ENCODE peak calls at places on chromosome 16, in seven cellular contexts. V is T-helper 2 cell, X is SK-N-SH, W is AG08395, G is EL, F is IMR-90, T is NCI-H2081. J is an unnamed sample.

GRCh38 chr16:57986196-57986595 is 14.3 kb downstream of the ZNF319 start:
- DNase-seq in G (no peak), W (no peak), F (no peak), X (no peak), V (no peak), T (no peak), J (no peak)

GRCh38 chr16:10312023-10312422 is 73.8 kb upstream of the ATF7IP2 start:
- DNase-seq in T (no peak), F (no peak), X (no peak), V (no peak), G (no peak), W (no peak), J (no peak)

GRCh38 chr16:81695431-81695890 is 83.6 kb upstream of the PLCG2 start:
- DNase-seq in F (peak), W (no peak), V (no peak), X (no peak), G (no peak), T (no peak), J (no peak)

GRCh38 chr16:16041196-16041892 is 91.9 kb downstream of the ABCC1 start:
- DNase-seq in F (no peak), W (no peak), X (no peak), G (no peak), V (no peak), T (no peak), J (no peak)

GRCh38 chr16:87695534-87695933 is 70.3 kb downstream of the KLHDC4 start:
- DNase-seq in G (no peak), X (no peak), T (no peak), W (no peak), F (no peak), V (no peak), J (no peak)

GRCh38 chr16:10584956-10585561 is 4.7 kb upstream of the EMP2 start:
- DNase-seq in G (peak), F (peak), W (peak), X (no peak), V (no peak), T (no peak), J (peak)

GRCh38 chr16:67148656-67149275 is 2.0 kb downstream of the B3GNT9 start:
- DNase-seq in V (no peak), W (no peak), G (no peak), X (no peak), T (no peak), F (no peak), J (no peak)

GRCh38 chr16:88596477-88596876 is 26.3 kb downstream of the ZC3H18 start:
- DNase-seq in X (no peak), G (no peak), W (no peak), T (no peak), V (no peak), F (no peak), J (no peak)

GRCh38 chr16:10950393-10950792 is 6.0 kb downstream of the CLEC16A start:
- DNase-seq in W (no peak), V (no peak), G (peak), X (no peak), F (no peak), T (no peak), J (no peak)

GRCh38 chr16:2206780-2207433 is 1.7 kb downstream of the MLST8 start:
- DNase-seq in T (no peak), G (no peak), V (no peak), W (no peak), X (no peak), F (no peak), J (no peak)

GRCh38 chr16:2205967-2206313 is 686 bp downstream of the MLST8 start:
- DNase-seq in G (no peak), V (no peak), W (no peak), F (no peak), X (peak), T (no peak), J (no peak)

GRCh38 chr16:62805221-62805857 is 769.1 kb upstream of the CDH8 start:
- DNase-seq in F (no peak), V (no peak), W (no peak), G (no peak), T (no peak), X (no peak), J (no peak)

GRCh38 chr16:84947022-84947421 is 64.3 kb downstream of the ZDHHC7 start:
- DNase-seq in V (no peak), X (no peak), T (no peak), W (no peak), G (no peak), F (no peak), J (no peak)

GRCh38 chr16:23244122-23244521 is 58.0 kb upstream of the SCNN1B start:
- DNase-seq in W (no peak), T (no peak), G (no peak), V (no peak), F (no peak), X (no peak), J (no peak)

GRCh38 chr16:75236232-75236631 is 15.2 kb downstream of the BCAR1 start:
- DNase-seq in V (no peak), T (no peak), G (no peak), W (no peak), X (no peak), F (no peak), J (no peak)

GRCh38 chr16:24131294-24131693 is 124.8 kb upstream of the CACNG3 start:
- DNase-seq in X (no peak), W (no peak), G (no peak), V (no peak), T (no peak), F (no peak), J (no peak)

GRCh38 chr16:457732-458400 is 32.4 kb downstream of the RAB11FIP3 start:
- DNase-seq in X (peak), V (no peak), T (no peak), F (no peak), G (no peak), W (no peak), J (no peak)

GRCh38 chr16:51540259-51540658 is 389.2 kb upstream of the SALL1 start:
- DNase-seq in F (peak), V (no peak), G (peak), T (no peak), W (peak), X (no peak), J (peak)

J was measured in AG20443.